ENCODE peak calls at places on chromosomes 16 and 17, in ten cellular contexts. One of them, this sample, is unnamed.

GRCh38 chr16:55542459-55543082 is 23.9 kb upstream of the CAPNS2 start:
- ATAC-seq in HCT116: no peak
- ATAC-seq in psoas muscle: no peak
- ATAC-seq in upper lobe of right lung: no peak
- ATAC-seq in lower lobe of right lung: no peak
- ATAC-seq in Panc1: no peak
- ATAC-seq in GM23338: no peak
- ATAC-seq in GM12878: no peak
- ATAC-seq in A549: peak; percentile 45
- ATAC-seq in left lung: peak; percentile 62
- ATAC-seq in this sample: peak; percentile 55

GRCh38 chr17:50264263-50265113 is 9.8 kb upstream of the TMEM92 start:
- ATAC-seq in Panc1: peak; percentile 2
- ATAC-seq in GM12878: no peak
- ATAC-seq in GM23338: peak; percentile 76
- ATAC-seq in A549: no peak
- ATAC-seq in HCT116: no peak
- ATAC-seq in left lung: peak; percentile 31
- ATAC-seq in psoas muscle: no peak
- ATAC-seq in upper lobe of right lung: peak; percentile 21
- ATAC-seq in lower lobe of right lung: peak; percentile 31
- ATAC-seq in this sample: peak; percentile 24

GRCh38 chr16:78127130-78127529 is 27.7 kb downstream of the WWOX start:
- ATAC-seq in Panc1: no peak
- ATAC-seq in HCT116: no peak
- ATAC-seq in GM12878: no peak
- ATAC-seq in A549: no peak
- ATAC-seq in left lung: peak; percentile 7
- ATAC-seq in psoas muscle: peak; percentile 36
- ATAC-seq in GM23338: no peak
- ATAC-seq in lower lobe of right lung: no peak
- ATAC-seq in upper lobe of right lung: no peak
- ATAC-seq in this sample: peak; percentile 47

GRCh38 chr17:30922235-30922993 is 669 bp downstream of the ADAP2 start:
- ATAC-seq in upper lobe of right lung: peak; percentile 64
- ATAC-seq in HCT116: peak; percentile 63
- ATAC-seq in left lung: peak; percentile 58
- ATAC-seq in GM12878: peak; percentile 46
- ATAC-seq in GM23338: peak; percentile 60
- ATAC-seq in lower lobe of right lung: peak; percentile 69
- ATAC-seq in psoas muscle: no peak
- ATAC-seq in A549: peak; percentile 60
- ATAC-seq in Panc1: peak; percentile 59
- ATAC-seq in this sample: peak; percentile 38

GRCh38 chr17:37829446-37830142 is 84.7 kb upstream of the HNF1B start:
- ATAC-seq in left lung: peak; percentile 20
- ATAC-seq in GM23338: no peak
- ATAC-seq in upper lobe of right lung: no peak
- ATAC-seq in A549: no peak
- ATAC-seq in HCT116: no peak
- ATAC-seq in GM12878: peak; percentile 66
- ATAC-seq in psoas muscle: no peak
- ATAC-seq in Panc1: no peak
- ATAC-seq in lower lobe of right lung: peak; percentile 20
- ATAC-seq in this sample: no peak

GRCh38 chr16:53988136-53988535 is 284.2 kb downstream of the FTO start:
- ATAC-seq in left lung: no peak
- ATAC-seq in A549: no peak
- ATAC-seq in upper lobe of right lung: no peak
- ATAC-seq in Panc1: no peak
- ATAC-seq in HCT116: no peak
- ATAC-seq in GM12878: no peak
- ATAC-seq in GM23338: no peak
- ATAC-seq in lower lobe of right lung: no peak
- ATAC-seq in psoas muscle: no peak
- ATAC-seq in this sample: no peak

GRCh38 chr17:54881255-54881972 is 19.2 kb upstream of the TOM1L1 start:
- ATAC-seq in HCT116: no peak
- ATAC-seq in Panc1: no peak
- ATAC-seq in GM23338: no peak
- ATAC-seq in left lung: no peak
- ATAC-seq in upper lobe of right lung: no peak
- ATAC-seq in lower lobe of right lung: no peak
- ATAC-seq in psoas muscle: no peak
- ATAC-seq in GM12878: no peak
- ATAC-seq in A549: no peak
- ATAC-seq in this sample: no peak

GRCh38 chr16:12060751-12061150 is 84.2 kb downstream of the SNX29 start:
- ATAC-seq in left lung: no peak
- ATAC-seq in GM23338: no peak
- ATAC-seq in Panc1: no peak
- ATAC-seq in HCT116: no peak
- ATAC-seq in psoas muscle: no peak
- ATAC-seq in GM12878: no peak
- ATAC-seq in A549: no peak
- ATAC-seq in lower lobe of right lung: no peak
- ATAC-seq in upper lobe of right lung: no peak
- ATAC-seq in this sample: no peak

GRCh38 chr17:74831442-74832146 is 28.1 kb downstream of the GRIN2C start:
- ATAC-seq in psoas muscle: no peak
- ATAC-seq in HCT116: peak; percentile 29
- ATAC-seq in lower lobe of right lung: no peak
- ATAC-seq in upper lobe of right lung: no peak
- ATAC-seq in A549: no peak
- ATAC-seq in left lung: no peak
- ATAC-seq in GM23338: peak; percentile 44
- ATAC-seq in Panc1: no peak
- ATAC-seq in GM12878: no peak
- ATAC-seq in this sample: no peak

DNA sequence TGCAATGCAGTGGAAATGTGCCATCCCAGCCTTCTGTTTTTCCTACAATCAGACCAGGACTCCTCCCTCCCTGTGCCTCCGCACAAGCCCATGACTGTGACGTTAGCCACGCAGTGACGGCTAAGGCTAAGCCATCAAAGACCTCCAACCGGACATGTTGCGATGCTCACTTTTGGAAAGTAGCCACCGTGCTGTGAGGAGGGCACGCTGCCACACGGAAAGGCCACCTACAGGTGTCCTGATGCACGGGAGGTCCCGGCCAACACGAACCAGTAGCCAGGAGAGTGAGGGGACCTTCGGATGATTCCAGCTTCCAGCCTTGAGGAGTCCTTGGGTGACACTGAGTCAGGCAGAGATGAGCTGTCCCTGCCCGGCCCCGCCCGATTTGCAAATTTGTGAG is 53.9 kb downstream of the FOXL1 start:
- ATAC-seq in psoas muscle: no peak
- ATAC-seq in upper lobe of right lung: no peak
- ATAC-seq in GM23338: no peak
- ATAC-seq in Panc1: no peak
- ATAC-seq in A549: no peak
- ATAC-seq in GM12878: no peak
- ATAC-seq in HCT116: no peak
- ATAC-seq in lower lobe of right lung: no peak
- ATAC-seq in left lung: no peak
- ATAC-seq in this sample: no peak
- H3K4me3 ChIP-seq in psoas muscle: no peak overlapping the region
- H3K4me3 ChIP-seq in upper lobe of right lung: no peak overlapping the region
- H3K4me3 ChIP-seq in GM23338: no peak overlapping the region
- H3K4me3 ChIP-seq in Panc1: no peak overlapping the region
- H3K4me3 ChIP-seq in A549: no peak overlapping the region
- H3K4me3 ChIP-seq in GM12878: no peak overlapping the region
- H3K4me3 ChIP-seq in HCT116: no peak overlapping the region
- H3K4me3 ChIP-seq in lower lobe of right lung: no peak overlapping the region
- H3K4me3 ChIP-seq in left lung: no peak overlapping the region
- H3K4me3 ChIP-seq in this sample: no peak overlapping the region

GRCh38 chr16:716250-716607 is 1.3 kb downstream of the METRN start:
- ATAC-seq in A549: no peak
- ATAC-seq in HCT116: no peak
- ATAC-seq in Panc1: no peak
- ATAC-seq in GM23338: peak; percentile 2
- ATAC-seq in lower lobe of right lung: no peak
- ATAC-seq in psoas muscle: no peak
- ATAC-seq in left lung: no peak
- ATAC-seq in upper lobe of right lung: no peak
- ATAC-seq in GM12878: no peak
- ATAC-seq in this sample: no peak
- H3K4me3 ChIP-seq in A549: peak overlapping the region; percentile 64
- H3K4me3 ChIP-seq in HCT116: peak overlapping the region; percentile 74
- H3K4me3 ChIP-seq in Panc1: peak overlapping the region; percentile 65
- H3K4me3 ChIP-seq in GM23338: peak overlapping the region; percentile 59
- H3K4me3 ChIP-seq in lower lobe of right lung: peak overlapping the region; percentile 77
- H3K4me3 ChIP-seq in psoas muscle: peak overlapping the region; percentile 74
- H3K4me3 ChIP-seq in left lung: peak overlapping the region; percentile 65
- H3K4me3 ChIP-seq in upper lobe of right lung: peak overlapping the region; percentile 70
- H3K4me3 ChIP-seq in GM12878: no peak overlapping the region
- H3K4me3 ChIP-seq in this sample: peak overlapping the region; percentile 79

GRCh38 chr17:39781814-39782213 is 44.1 kb downstream of the GRB7 start:
- ATAC-seq in A549: no peak
- ATAC-seq in Panc1: no peak
- ATAC-seq in lower lobe of right lung: no peak
- ATAC-seq in psoas muscle: no peak
- ATAC-seq in HCT116: no peak
- ATAC-seq in GM23338: no peak
- ATAC-seq in upper lobe of right lung: no peak
- ATAC-seq in GM12878: no peak
- ATAC-seq in left lung: peak; percentile 54
- ATAC-seq in this sample: no peak

GRCh38 chr17:39782980-39783379 is 45.2 kb downstream of the GRB7 start:
- ATAC-seq in lower lobe of right lung: peak; percentile 63
- ATAC-seq in GM23338: no peak
- ATAC-seq in upper lobe of right lung: peak; percentile 50
- ATAC-seq in GM12878: no peak
- ATAC-seq in left lung: peak; percentile 52
- ATAC-seq in HCT116: no peak
- ATAC-seq in psoas muscle: no peak
- ATAC-seq in Panc1: no peak
- ATAC-seq in A549: no peak
- ATAC-seq in this sample: no peak

GRCh38 chr17:39782481-39782880 is 44.7 kb downstream of the GRB7 start:
- ATAC-seq in A549: no peak
- ATAC-seq in HCT116: peak; percentile 27
- ATAC-seq in left lung: peak; percentile 82
- ATAC-seq in GM23338: no peak
- ATAC-seq in upper lobe of right lung: peak; percentile 91
- ATAC-seq in lower lobe of right lung: peak; percentile 95
- ATAC-seq in Panc1: no peak
- ATAC-seq in GM12878: no peak
- ATAC-seq in psoas muscle: no peak
- ATAC-seq in this sample: no peak

GRCh38 chr17:39777534-39778365 is 40.0 kb downstream of the GRB7 start:
- ATAC-seq in psoas muscle: no peak
- ATAC-seq in HCT116: no peak
- ATAC-seq in GM23338: no peak
- ATAC-seq in Panc1: no peak
- ATAC-seq in left lung: no peak
- ATAC-seq in A549: no peak
- ATAC-seq in lower lobe of right lung: no peak
- ATAC-seq in upper lobe of right lung: no peak
- ATAC-seq in GM12878: peak; percentile 68
- ATAC-seq in this sample: no peak

DNA sequence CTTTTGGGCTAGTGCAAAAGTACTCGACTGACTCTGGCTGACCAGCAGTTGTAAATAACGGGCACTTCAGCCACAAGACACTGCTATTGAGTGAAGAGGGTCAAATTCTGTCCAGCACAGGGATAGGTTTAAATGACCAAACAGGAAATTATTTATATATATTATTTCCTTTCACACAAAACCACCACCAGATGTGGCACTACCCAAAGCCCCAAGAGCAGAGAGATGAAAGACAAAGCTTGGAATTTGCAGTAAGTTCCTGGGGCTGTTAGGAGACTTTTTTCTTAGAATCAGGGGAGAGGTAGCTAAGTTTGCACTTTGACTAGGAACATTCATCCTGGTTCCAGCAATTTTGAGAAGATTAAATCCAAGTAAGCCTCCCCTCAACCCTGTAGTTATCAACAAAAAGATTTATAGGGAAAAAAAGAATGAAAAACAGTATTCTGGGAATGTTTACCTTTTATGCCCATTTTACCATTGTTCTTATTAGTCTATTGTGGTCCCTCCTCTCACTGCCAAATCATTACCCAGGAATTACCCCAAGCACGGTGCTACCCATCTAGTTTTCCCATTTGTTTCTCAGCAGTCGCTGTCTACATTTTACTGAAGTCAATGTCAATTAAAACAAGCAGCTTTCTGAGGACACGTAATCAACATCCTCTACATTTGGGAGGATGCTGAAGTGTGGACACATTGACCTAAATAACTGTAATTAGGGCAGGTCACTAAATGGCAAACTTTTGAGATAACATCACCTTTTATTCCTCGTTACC is 43.5 kb downstream of the GRB7 start:
- ATAC-seq in HCT116: no peak
- ATAC-seq in GM23338: no peak
- ATAC-seq in lower lobe of right lung: no peak
- ATAC-seq in psoas muscle: no peak
- ATAC-seq in upper lobe of right lung: no peak
- ATAC-seq in left lung: peak; percentile 28
- ATAC-seq in GM12878: no peak
- ATAC-seq in Panc1: no peak
- ATAC-seq in A549: no peak
- ATAC-seq in this sample: no peak
- H3K4me3 ChIP-seq in HCT116: no peak overlapping the region
- H3K4me3 ChIP-seq in GM23338: no peak overlapping the region
- H3K4me3 ChIP-seq in lower lobe of right lung: no peak overlapping the region
- H3K4me3 ChIP-seq in psoas muscle: no peak overlapping the region
- H3K4me3 ChIP-seq in upper lobe of right lung: no peak overlapping the region
- H3K4me3 ChIP-seq in left lung: no peak overlapping the region
- H3K4me3 ChIP-seq in GM12878: no peak overlapping the region
- H3K4me3 ChIP-seq in Panc1: no peak overlapping the region
- H3K4me3 ChIP-seq in A549: no peak overlapping the region
- H3K4me3 ChIP-seq in this sample: no peak overlapping the region

DNA sequence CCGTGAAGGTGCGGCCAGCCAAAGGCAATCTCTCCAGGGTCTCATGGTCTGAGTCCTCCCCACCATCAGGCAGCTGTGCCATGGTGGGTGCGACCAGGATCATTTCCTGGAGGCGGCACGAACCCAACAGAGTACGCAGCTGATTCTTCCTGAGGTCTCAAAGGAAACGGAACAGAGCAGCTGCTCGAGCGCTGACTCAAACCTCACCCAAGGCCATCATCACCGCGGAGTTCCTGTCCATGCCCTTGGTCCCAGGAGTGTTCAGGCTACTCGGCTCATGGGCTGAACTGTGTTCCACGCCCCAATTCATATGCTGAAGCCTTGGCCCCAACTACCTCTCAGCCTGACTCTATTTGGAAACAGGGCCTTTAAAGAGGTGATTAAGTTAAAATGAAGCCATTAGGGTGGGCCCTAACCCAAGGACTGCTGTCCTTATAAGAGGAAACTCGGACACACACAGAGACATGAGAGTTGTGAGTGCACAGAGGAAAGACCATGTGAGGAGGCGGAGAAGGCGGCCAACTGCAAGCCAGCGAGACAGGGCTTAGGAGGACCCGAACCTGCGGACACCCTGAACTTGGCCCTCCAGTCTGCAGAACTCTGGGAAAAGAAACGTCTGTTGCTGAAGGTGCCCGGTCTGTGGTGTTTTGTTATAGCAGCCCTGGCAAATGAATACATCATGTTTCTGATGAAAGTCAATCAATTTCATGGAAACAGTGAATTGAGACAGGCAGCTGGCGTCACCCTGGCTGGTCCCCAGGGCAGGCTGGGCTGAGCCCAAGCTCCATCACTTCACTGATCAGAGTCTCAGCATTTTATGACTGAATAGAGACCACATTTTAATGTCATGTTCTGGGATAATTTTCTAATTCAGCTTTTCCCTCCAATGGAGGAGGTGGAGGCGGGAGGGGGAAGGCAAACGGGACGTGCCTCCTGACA is 13.7 kb downstream of the MXRA7 start:
- ATAC-seq in Panc1: no peak
- ATAC-seq in lower lobe of right lung: peak; percentile 27
- ATAC-seq in A549: no peak
- ATAC-seq in upper lobe of right lung: peak; percentile 42
- ATAC-seq in left lung: peak; percentile 14
- ATAC-seq in HCT116: no peak
- ATAC-seq in GM23338: no peak
- ATAC-seq in psoas muscle: no peak
- ATAC-seq in GM12878: peak; percentile 92
- ATAC-seq in this sample: peak; percentile 38
- H3K4me3 ChIP-seq in Panc1: no peak overlapping the region
- H3K4me3 ChIP-seq in lower lobe of right lung: no peak overlapping the region
- H3K4me3 ChIP-seq in A549: no peak overlapping the region
- H3K4me3 ChIP-seq in upper lobe of right lung: no peak overlapping the region
- H3K4me3 ChIP-seq in left lung: no peak overlapping the region
- H3K4me3 ChIP-seq in HCT116: no peak overlapping the region
- H3K4me3 ChIP-seq in GM23338: peak overlapping the region; percentile 20
- H3K4me3 ChIP-seq in psoas muscle: no peak overlapping the region
- H3K4me3 ChIP-seq in GM12878: no peak overlapping the region
- H3K4me3 ChIP-seq in this sample: peak overlapping the region; percentile 0